ENCODE peak calls at places on chromosomes 11 and 22, in six cellular contexts. U, V, O, C, I and F are unnamed samples.

GRCh38 chr11:1639102-1639620 is 9.6 kb downstream of the KRTAP5-5 start:
- DNase-seq in U (no peak), V (no peak), O (no peak), C (no peak), I (no peak), F (no peak)

GRCh38 chr11:68327586-68328370 is 15.4 kb downstream of the LRP5 start:
- DNase-seq in U (no peak), V (no peak), O (no peak), C (no peak), I (no peak), F (no peak)

GRCh38 chr11:125357551-125357950 is 138.5 kb downstream of the FEZ1 start:
- DNase-seq in U (no peak), V (no peak), O (no peak), C (no peak), I (no peak), F (no peak)

GRCh38 chr11:22923561-22923960 is 63.3 kb upstream of the CCDC179 start:
- DNase-seq in U (no peak), V (no peak), O (peak), C (no peak), I (no peak), F (no peak)

GRCh38 chr11:64355078-64355940 is 3.7 kb upstream of the RPS6KA4 start:
- DNase-seq in U (no peak), V (peak), O (peak), C (peak), I (peak), F (peak)

GRCh38 chr11:10488581-10489443 is 33.7 kb downstream of the AMPD3 start:
- DNase-seq in U (no peak), V (no peak), O (no peak), C (no peak), I (peak), F (no peak)

GRCh38 chr11:43756575-43756974 is 76.0 kb downstream of the HSD17B12 start:
- DNase-seq in U (no peak), V (peak), O (peak), C (no peak), I (no peak), F (peak)

GRCh38 chr22:27461470-27461869 is 340.1 kb downstream of the MN1 start:
- DNase-seq in U (peak), V (peak), O (peak), C (peak), I (no peak), F (peak)

GRCh38 chr11:104694259-104695070 is 203.8 kb downstream of the CASP12 start:
- DNase-seq in U (peak), V (peak), O (no peak), C (peak), I (no peak), F (no peak)

GRCh38 chr22:45284705-45285305 is at the start of gene UPK3A:
- DNase-seq in U (no peak), V (no peak), O (peak), C (no peak), I (peak), F (no peak)

GRCh38 chr11:2825261-2825885 is 60.2 kb downstream of the CDKN1C start:
- DNase-seq in U (peak), V (no peak), O (peak), C (peak), I (no peak), F (peak)

GRCh38 chr11:66676931-66677598 is 622 bp downstream of the RBM4B start:
- DNase-seq in U (no peak), V (no peak), O (peak), C (no peak), I (no peak), F (no peak)

GRCh38 chr11:69705246-69705856 is 1.5 kb upstream of the FGF19 start:
- DNase-seq in U (no peak), V (no peak), O (no peak), C (no peak), I (no peak), F (no peak)

GRCh38 chr11:64268687-64269379 is 15.6 kb downstream of the BAD start:
- DNase-seq in U (no peak), V (peak), O (peak), C (no peak), I (no peak), F (peak)

GRCh38 chr11:112886707-112887370 is 74.4 kb upstream of the NCAM1 start:
- DNase-seq in U (no peak), V (no peak), O (no peak), C (no peak), I (no peak), F (no peak)

GRCh38 chr22:29457730-29458129 is 19.3 kb downstream of the RFPL1 start:
- DNase-seq in U (no peak), V (peak), O (peak), C (no peak), I (no peak), F (peak)

GRCh38 chr11:76742912-76743311 is 40.2 kb upstream of the TSKU start:
- DNase-seq in U (no peak), V (no peak), O (no peak), C (no peak), I (no peak), F (no peak)

GRCh38 chr11:108561535-108561991 is 32.0 kb downstream of the EXPH5 start:
- DNase-seq in U (no peak), V (peak), O (peak), C (no peak), I (no peak), F (peak)

GRCh38 chr11:72521672-72522071 is 87.3 kb upstream of the CLPB start:
- DNase-seq in U (no peak), V (no peak), O (no peak), C (no peak), I (no peak), F (no peak)

GRCh38 chr11:17736921-17737817 is 2.6 kb downstream of the KCNC1 start:
- DNase-seq in U (no peak), V (no peak), O (no peak), C (no peak), I (no peak), F (no peak)

GRCh38 chr11:83292709-83293435 is 6.7 kb upstream of the CCDC90B start:
- DNase-seq in U (no peak), V (peak), O (peak), C (peak), I (no peak), F (peak)

GRCh38 chr11:75334402-75334891 is 17.0 kb downstream of the ARRB1 start:
- DNase-seq in U (no peak), V (no peak), O (no peak), C (no peak), I (no peak), F (no peak)

GRCh38 chr11:109853156-109853776 is 239.9 kb upstream of the ZC3H12C start:
- DNase-seq in U (peak), V (peak), O (peak), C (peak), I (no peak), F (peak)

GRCh38 chr11:62919476-62919875 is 1.7 kb downstream of the CHRM1 start:
- DNase-seq in U (no peak), V (no peak), O (no peak), C (no peak), I (no peak), F (no peak)

GRCh38 chr11:73971175-73971719 is 11.4 kb downstream of the UCP2 start:
- DNase-seq in U (no peak), V (no peak), O (no peak), C (no peak), I (no peak), F (no peak)

GRCh38 chr11:1526785-1527184 is 40.2 kb upstream of the MOB2 start:
- DNase-seq in U (no peak), V (no peak), O (no peak), C (no peak), I (no peak), F (no peak)

GRCh38 chr22:47062126-47062525 is 299.7 kb downstream of the TBC1D22A start:
- DNase-seq in U (no peak), V (no peak), O (no peak), C (no peak), I (no peak), F (no peak)

GRCh38 chr11:70544774-70545625 is 146.7 kb downstream of the CTTN start:
- DNase-seq in U (no peak), V (no peak), O (peak), C (peak), I (no peak), F (no peak)

GRCh38 chr22:50529416-50530279 is at the start of gene TYMP:
- DNase-seq in U (no peak), V (no peak), O (peak), C (no peak), I (peak), F (no peak)

GRCh38 chr11:64250875-64251721 is at the start of gene PLCB3:
- DNase-seq in U (no peak), V (no peak), O (peak), C (no peak), I (peak), F (no peak)

GRCh38 chr11:43578346-43579170 is 102.0 kb upstream of the HSD17B12 start:
- DNase-seq in U (no peak), V (peak), O (peak), C (no peak), I (no peak), F (peak)

GRCh38 chr11:129364143-129364654 is 11.4 kb upstream of the BARX2 start:
- DNase-seq in U (peak), V (peak), O (peak), C (peak), I (peak), F (peak)

GRCh38 chr22:50522806-50523438 is 2.5 kb downstream of the SCO2 start:
- DNase-seq in U (no peak), V (no peak), O (no peak), C (no peak), I (no peak), F (no peak)

DNA sequence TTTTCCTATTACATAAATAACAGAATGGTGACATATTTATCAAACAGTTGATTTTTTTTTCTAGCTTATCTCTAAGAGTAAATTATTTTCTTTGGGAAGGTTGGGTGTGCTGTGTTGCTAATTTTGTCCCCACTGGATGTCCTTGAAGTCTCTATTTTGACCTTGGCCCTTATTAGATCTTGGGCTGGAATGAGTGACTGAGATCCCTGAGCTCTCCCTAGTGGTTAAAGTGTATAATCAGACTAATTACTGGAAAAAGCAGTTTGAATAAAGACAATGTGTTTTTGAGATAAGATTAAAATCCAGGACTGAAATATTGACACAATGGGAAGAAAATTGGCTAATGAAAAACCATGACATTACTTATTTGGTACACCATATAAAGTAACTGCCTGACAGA is 56.1 kb downstream of the AASDHPPT start:
- DNase-seq in U (no peak), V (no peak), O (peak), C (no peak), I (no peak), F (no peak)
- TF ChIP-seq CTCF in U (peak), V (peak), O (peak), C (no peak), I (no peak), F (peak)

GRCh38 chr11:33722579-33723234 is 13.5 kb downstream of the CD59 start:
- DNase-seq in U (no peak), V (peak), O (peak), C (no peak), I (no peak), F (peak)
- TF ChIP-seq CTCF in U (no peak), V (no peak), O (no peak), C (no peak), I (no peak), F (no peak)

DNA sequence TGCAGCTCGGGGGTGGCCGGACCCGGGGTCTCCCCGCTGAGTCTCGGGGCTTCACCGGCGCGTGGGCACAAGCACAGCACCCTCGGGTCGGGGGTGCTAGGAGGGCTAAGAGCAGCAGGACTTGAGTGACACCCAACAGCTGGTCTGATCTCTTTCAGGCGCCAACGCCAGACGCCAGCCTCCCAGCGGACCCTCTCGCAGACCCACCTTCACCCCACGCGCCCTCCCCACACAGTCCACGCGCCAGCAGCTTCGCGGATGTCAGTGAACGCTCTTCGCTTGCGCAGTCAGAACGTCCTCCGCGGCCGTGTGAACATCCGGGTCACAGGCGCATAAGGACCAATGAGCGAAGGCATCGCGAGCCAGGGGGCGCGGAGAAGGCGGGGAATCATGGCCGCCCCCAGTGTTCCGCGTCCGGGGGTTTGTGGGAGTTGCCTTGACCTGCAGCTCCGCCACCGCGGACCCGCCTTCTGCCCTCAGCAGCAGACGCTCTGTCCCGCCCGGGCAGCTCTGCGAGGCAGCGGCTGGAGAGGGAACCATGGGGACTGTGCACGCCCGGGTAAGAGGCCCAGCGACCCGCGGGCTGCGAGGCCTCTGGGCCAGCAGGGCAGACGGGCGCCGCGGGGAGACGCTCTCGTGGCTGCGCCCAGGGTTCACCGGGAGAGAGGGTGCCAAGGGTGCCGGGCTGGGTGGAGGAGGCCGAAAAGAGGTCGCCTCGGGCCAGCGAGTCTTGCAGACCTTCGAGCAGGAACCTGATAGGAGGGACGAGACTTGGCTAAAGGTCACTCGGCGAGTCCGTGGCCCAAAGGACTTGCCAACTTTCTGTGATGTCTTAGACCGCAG is at the start of gene SAMM50:
- DNase-seq in U (peak), V (peak), O (peak), C (peak), I (peak), F (peak)
- TF ChIP-seq CTCF in U (peak), V (no peak), O (no peak), C (no peak), I (no peak), F (peak)

DNA sequence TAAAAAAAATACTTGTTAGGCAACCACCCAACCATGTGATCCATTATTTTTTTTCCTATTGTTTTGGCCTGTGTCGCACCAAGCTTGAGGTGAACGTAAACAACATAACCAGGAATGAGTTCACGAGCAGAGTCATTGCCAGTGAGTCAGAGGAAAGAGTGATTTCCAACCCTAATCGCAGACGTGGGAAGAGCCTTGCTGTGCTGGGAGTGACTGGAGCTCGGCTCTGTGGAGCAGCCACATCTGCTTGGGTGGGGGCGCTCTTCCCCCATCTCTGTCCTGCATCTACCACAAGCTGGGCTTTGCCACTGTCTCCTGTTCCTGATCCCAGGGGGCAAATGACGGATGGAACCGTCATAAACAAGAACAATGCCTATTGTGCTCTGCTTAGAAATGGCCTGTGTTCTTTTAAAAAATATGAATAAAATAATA is 210.0 kb downstream of the KIRREL3 start:
- DNase-seq in U (peak), V (peak), O (peak), C (peak), I (no peak), F (peak)
- TF ChIP-seq CTCF in U (peak), V (peak), O (no peak), C (peak), I (no peak), F (peak)

DNA sequence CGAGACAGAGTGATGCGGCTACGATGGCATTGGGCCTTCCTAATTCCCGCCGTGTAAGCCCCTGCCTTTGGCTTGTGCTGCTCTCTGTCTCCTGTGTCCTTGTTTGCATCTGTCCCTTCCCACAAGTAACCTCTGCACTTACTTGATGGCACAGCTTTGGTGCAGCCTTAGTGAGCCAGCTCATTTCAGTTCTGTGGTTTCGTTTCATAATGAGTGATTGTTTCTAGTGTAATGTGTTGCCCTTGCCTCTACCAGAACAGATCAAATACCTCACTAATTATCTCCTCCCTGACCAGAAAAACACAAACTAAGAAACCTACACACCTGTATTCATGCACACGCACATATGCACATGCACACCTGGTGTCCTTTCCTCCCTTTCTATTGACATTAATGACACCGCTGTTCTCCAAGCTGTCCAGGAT is 58.8 kb downstream of the GRK3 start:
- DNase-seq in U (no peak), V (no peak), O (no peak), C (no peak), I (no peak), F (no peak)
- TF ChIP-seq CTCF in U (no peak), V (no peak), O (no peak), C (no peak), I (no peak), F (no peak)

DNA sequence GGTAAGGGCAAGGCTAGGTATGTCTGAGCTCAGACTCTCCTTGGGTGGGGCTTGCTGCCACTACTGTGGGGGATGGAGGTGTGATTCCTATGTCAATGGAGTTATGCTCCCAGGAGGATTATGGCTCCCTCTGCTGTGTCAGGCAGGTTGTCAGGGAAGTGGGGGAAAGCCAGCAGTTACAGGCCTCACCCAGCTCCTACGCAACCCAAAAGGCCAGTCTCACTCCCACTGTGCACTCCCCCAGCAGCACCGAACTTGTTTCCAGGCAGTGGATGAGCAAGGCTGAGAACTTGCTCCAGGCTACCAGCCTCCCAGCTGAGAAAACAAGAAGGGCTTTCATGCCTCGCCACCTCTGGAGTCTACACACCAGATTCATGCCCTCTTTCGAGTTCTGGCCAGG is 18.2 kb downstream of the C11orf91 start:
- DNase-seq in U (no peak), V (no peak), O (peak), C (no peak), I (no peak), F (no peak)
- TF ChIP-seq CTCF in U (peak), V (peak), O (peak), C (peak), I (no peak), F (peak)